ENCODE peak calls at places on chromosomes 2 and 18, in nine cellular contexts. One of them, this sample, is unnamed.
A peak's percentile ranks its signal among the peaks of the same experiment; 100 is the strongest.

GRCh38 chr2:176652300-176653182 is 383.3 kb downstream of the MTX2 start:
- DNase-seq in ovary: no peak
- DNase-seq in right lobe of liver: no peak
- DNase-seq in lung: no peak
- DNase-seq in OCI-LY7: peak; percentile 79
- DNase-seq in cardiac muscle cell: peak; percentile 58
- DNase-seq in A549: peak; percentile 25
- DNase-seq in mesendoderm: peak; percentile 50
- DNase-seq in upper lobe of left lung: no peak
- DNase-seq in this sample: no peak

GRCh38 chr18:79718126-79718525 is 38.5 kb downstream of the CTDP1 start:
- DNase-seq in lung: no peak
- DNase-seq in ovary: no peak
- DNase-seq in upper lobe of left lung: peak; percentile 59
- DNase-seq in mesendoderm: no peak
- DNase-seq in A549: no peak
- DNase-seq in OCI-LY7: no peak
- DNase-seq in right lobe of liver: no peak
- DNase-seq in cardiac muscle cell: no peak
- DNase-seq in this sample: no peak

GRCh38 chr2:207330912-207331311 is 165.2 kb upstream of the KLF7 start:
- DNase-seq in A549: peak; percentile 25
- DNase-seq in upper lobe of left lung: no peak
- DNase-seq in cardiac muscle cell: peak; percentile 96
- DNase-seq in right lobe of liver: no peak
- DNase-seq in mesendoderm: no peak
- DNase-seq in OCI-LY7: no peak
- DNase-seq in ovary: no peak
- DNase-seq in lung: peak; percentile 69
- DNase-seq in this sample: no peak

GRCh38 chr18:77061946-77062517 is 70.6 kb downstream of the MBP start:
- DNase-seq in lung: no peak
- DNase-seq in OCI-LY7: peak; percentile 54
- DNase-seq in cardiac muscle cell: no peak
- DNase-seq in right lobe of liver: no peak
- DNase-seq in mesendoderm: peak; percentile 68
- DNase-seq in A549: no peak
- DNase-seq in upper lobe of left lung: no peak
- DNase-seq in ovary: no peak
- DNase-seq in this sample: no peak

GRCh38 chr18:48354746-48355260 is 54.4 kb downstream of the ZBTB7C start:
- DNase-seq in mesendoderm: no peak
- DNase-seq in right lobe of liver: no peak
- DNase-seq in lung: no peak
- DNase-seq in OCI-LY7: no peak
- DNase-seq in ovary: no peak
- DNase-seq in cardiac muscle cell: no peak
- DNase-seq in A549: no peak
- DNase-seq in upper lobe of left lung: no peak
- DNase-seq in this sample: no peak

GRCh38 chr18:32899819-32900218 is 127.0 kb upstream of the KLHL14 start:
- DNase-seq in lung: no peak
- DNase-seq in A549: no peak
- DNase-seq in ovary: no peak
- DNase-seq in OCI-LY7: peak; percentile 20
- DNase-seq in right lobe of liver: no peak
- DNase-seq in upper lobe of left lung: no peak
- DNase-seq in cardiac muscle cell: no peak
- DNase-seq in mesendoderm: no peak
- DNase-seq in this sample: no peak

GRCh38 chr2:102520009-102520408 is 47.0 kb downstream of the SLC9A4 start:
- DNase-seq in cardiac muscle cell: peak; percentile 43
- DNase-seq in lung: peak; percentile 31
- DNase-seq in mesendoderm: peak; percentile 58
- DNase-seq in OCI-LY7: peak; percentile 8
- DNase-seq in A549: peak; percentile 14
- DNase-seq in upper lobe of left lung: no peak
- DNase-seq in right lobe of liver: no peak
- DNase-seq in ovary: no peak
- DNase-seq in this sample: no peak

GRCh38 chr2:194203898-194204297 is 1453.1 kb upstream of the SLC39A10 start:
- DNase-seq in OCI-LY7: no peak
- DNase-seq in upper lobe of left lung: no peak
- DNase-seq in A549: no peak
- DNase-seq in cardiac muscle cell: no peak
- DNase-seq in mesendoderm: no peak
- DNase-seq in right lobe of liver: no peak
- DNase-seq in ovary: no peak
- DNase-seq in lung: no peak
- DNase-seq in this sample: no peak

GRCh38 chr2:25617948-25618646 is 55.3 kb downstream of the DTNB start:
- DNase-seq in mesendoderm: no peak
- DNase-seq in upper lobe of left lung: no peak
- DNase-seq in right lobe of liver: no peak
- DNase-seq in cardiac muscle cell: peak; percentile 83
- DNase-seq in lung: no peak
- DNase-seq in ovary: no peak
- DNase-seq in OCI-LY7: no peak
- DNase-seq in A549: no peak
- DNase-seq in this sample: no peak

GRCh38 chr2:178306351-178307073 is 112.2 kb downstream of the OSBPL6 start:
- DNase-seq in right lobe of liver: peak; percentile 43
- DNase-seq in A549: peak; percentile 10
- DNase-seq in ovary: no peak
- DNase-seq in OCI-LY7: peak; percentile 33
- DNase-seq in mesendoderm: peak; percentile 79
- DNase-seq in upper lobe of left lung: no peak
- DNase-seq in lung: peak; percentile 61
- DNase-seq in cardiac muscle cell: peak; percentile 62
- DNase-seq in this sample: peak; percentile 58

GRCh38 chr18:34028341-34028740 is 196.4 kb downstream of the NOL4 start:
- DNase-seq in upper lobe of left lung: no peak
- DNase-seq in mesendoderm: no peak
- DNase-seq in right lobe of liver: peak; percentile 50
- DNase-seq in OCI-LY7: no peak
- DNase-seq in ovary: no peak
- DNase-seq in A549: no peak
- DNase-seq in cardiac muscle cell: no peak
- DNase-seq in lung: no peak
- DNase-seq in this sample: no peak

GRCh38 chr2:65402780-65403528 is 29.4 kb downstream of the SPRED2 start:
- DNase-seq in cardiac muscle cell: peak; percentile 64
- DNase-seq in right lobe of liver: no peak
- DNase-seq in ovary: no peak
- DNase-seq in OCI-LY7: no peak
- DNase-seq in A549: no peak
- DNase-seq in lung: no peak
- DNase-seq in mesendoderm: no peak
- DNase-seq in upper lobe of left lung: no peak
- DNase-seq in this sample: no peak
- H3K27ac ChIP-seq in cardiac muscle cell: no peak overlapping the region
- H3K27ac ChIP-seq in right lobe of liver: peak overlapping the region; percentile 41
- H3K27ac ChIP-seq in ovary: no peak overlapping the region
- H3K27ac ChIP-seq in OCI-LY7: no peak overlapping the region
- H3K27ac ChIP-seq in A549: no peak overlapping the region
- H3K27ac ChIP-seq in lung: no peak overlapping the region
- H3K27ac ChIP-seq in mesendoderm: no peak overlapping the region
- H3K27ac ChIP-seq in upper lobe of left lung: no peak overlapping the region
- H3K27ac ChIP-seq in this sample: no peak overlapping the region

GRCh38 chr18:11147371-11147860 is 2.0 kb downstream of the PIEZO2 start:
- DNase-seq in OCI-LY7: no peak
- DNase-seq in A549: no peak
- DNase-seq in ovary: no peak
- DNase-seq in mesendoderm: peak; percentile 46
- DNase-seq in cardiac muscle cell: peak; percentile 51
- DNase-seq in upper lobe of left lung: peak; percentile 18
- DNase-seq in lung: no peak
- DNase-seq in right lobe of liver: no peak
- DNase-seq in this sample: no peak

GRCh38 chr18:11146947-11147345 is 2.4 kb downstream of the PIEZO2 start:
- DNase-seq in right lobe of liver: no peak
- DNase-seq in lung: no peak
- DNase-seq in OCI-LY7: no peak
- DNase-seq in upper lobe of left lung: peak; percentile 29
- DNase-seq in mesendoderm: peak; percentile 13
- DNase-seq in cardiac muscle cell: no peak
- DNase-seq in ovary: no peak
- DNase-seq in A549: no peak
- DNase-seq in this sample: no peak

GRCh38 chr18:11147962-11148654 is 1.3 kb downstream of the PIEZO2 start:
- DNase-seq in upper lobe of left lung: peak; percentile 56
- DNase-seq in ovary: no peak
- DNase-seq in right lobe of liver: peak; percentile 25
- DNase-seq in mesendoderm: peak; percentile 27
- DNase-seq in OCI-LY7: no peak
- DNase-seq in lung: no peak
- DNase-seq in A549: no peak
- DNase-seq in cardiac muscle cell: peak; percentile 46
- DNase-seq in this sample: no peak

GRCh38 chr18:11145413-11146191 is 3.8 kb downstream of the PIEZO2 start:
- DNase-seq in ovary: no peak
- DNase-seq in right lobe of liver: no peak
- DNase-seq in mesendoderm: no peak
- DNase-seq in OCI-LY7: no peak
- DNase-seq in lung: no peak
- DNase-seq in upper lobe of left lung: no peak
- DNase-seq in cardiac muscle cell: no peak
- DNase-seq in A549: no peak
- DNase-seq in this sample: no peak

GRCh38 chr18:11146238-11146946 is 3.0 kb downstream of the PIEZO2 start:
- DNase-seq in OCI-LY7: no peak
- DNase-seq in cardiac muscle cell: no peak
- DNase-seq in upper lobe of left lung: peak; percentile 63
- DNase-seq in ovary: no peak
- DNase-seq in lung: no peak
- DNase-seq in A549: no peak
- DNase-seq in right lobe of liver: peak; percentile 79
- DNase-seq in mesendoderm: peak; percentile 29
- DNase-seq in this sample: no peak
- H3K4me3 ChIP-seq in OCI-LY7: no peak overlapping the region
- H3K4me3 ChIP-seq in cardiac muscle cell: no peak overlapping the region
- H3K4me3 ChIP-seq in upper lobe of left lung: no peak overlapping the region
- H3K4me3 ChIP-seq in ovary: no peak overlapping the region
- H3K4me3 ChIP-seq in lung: no peak overlapping the region
- H3K4me3 ChIP-seq in A549: no peak overlapping the region
- H3K4me3 ChIP-seq in right lobe of liver: peak overlapping the region; percentile 21
- H3K4me3 ChIP-seq in mesendoderm: no peak overlapping the region
- H3K4me3 ChIP-seq in this sample: no peak overlapping the region

DNA sequence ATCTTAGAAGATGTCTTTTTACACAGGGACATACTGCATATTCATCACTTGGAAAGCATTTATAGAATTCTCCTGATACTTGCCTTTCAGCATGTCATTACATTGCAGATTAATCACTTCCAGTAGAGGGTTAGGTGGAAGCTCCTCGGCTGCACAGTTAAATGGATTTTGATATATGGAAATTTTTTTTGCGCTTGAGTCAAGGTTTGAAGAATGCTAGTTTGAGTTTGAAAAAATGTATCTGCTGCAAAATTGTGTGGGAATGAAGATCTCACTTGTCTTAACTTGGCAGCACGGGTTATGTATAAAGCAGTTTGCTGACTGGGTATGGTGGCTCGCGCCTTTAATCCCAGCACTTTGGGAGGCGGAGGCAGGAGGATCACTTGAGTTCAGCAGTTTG is 13.7 kb downstream of the PPP1CB start:
- DNase-seq in cardiac muscle cell: no peak
- DNase-seq in ovary: no peak
- DNase-seq in A549: no peak
- DNase-seq in lung: no peak
- DNase-seq in OCI-LY7: no peak
- DNase-seq in mesendoderm: no peak
- DNase-seq in right lobe of liver: no peak
- DNase-seq in upper lobe of left lung: no peak
- DNase-seq in this sample: no peak
- H3K4me1 ChIP-seq in cardiac muscle cell: peaks cover 7% of the 10 kb centered on the region
- H3K4me1 ChIP-seq in ovary: peaks cover 13% of the 10 kb centered on the region
- H3K4me1 ChIP-seq in A549: peaks cover 8% of the 10 kb centered on the region
- H3K4me1 ChIP-seq in lung: peaks cover 3% of the 10 kb centered on the region
- H3K4me1 ChIP-seq in OCI-LY7: peaks cover 9% of the 10 kb centered on the region
- H3K4me1 ChIP-seq in mesendoderm: no peaks in the 10 kb centered on the region
- H3K4me1 ChIP-seq in right lobe of liver: no peaks in the 10 kb centered on the region
- H3K4me1 ChIP-seq in upper lobe of left lung: peaks cover 40% of the 10 kb centered on the region
- H3K4me1 ChIP-seq in this sample: peaks cover 14% of the 10 kb centered on the region

GRCh38 chr2:120261387-120262006 is 8.8 kb downstream of the RALB start:
- DNase-seq in mesendoderm: no peak
- DNase-seq in ovary: no peak
- DNase-seq in right lobe of liver: no peak
- DNase-seq in upper lobe of left lung: no peak
- DNase-seq in lung: no peak
- DNase-seq in cardiac muscle cell: no peak
- DNase-seq in OCI-LY7: no peak
- DNase-seq in A549: no peak
- DNase-seq in this sample: no peak

GRCh38 chr2:120260736-120261135 is 8.1 kb downstream of the RALB start:
- DNase-seq in cardiac muscle cell: no peak
- DNase-seq in right lobe of liver: no peak
- DNase-seq in OCI-LY7: no peak
- DNase-seq in ovary: no peak
- DNase-seq in upper lobe of left lung: no peak
- DNase-seq in A549: no peak
- DNase-seq in lung: no peak
- DNase-seq in mesendoderm: no peak
- DNase-seq in this sample: no peak

GRCh38 chr2:120262150-120262549 is 9.5 kb downstream of the RALB start:
- DNase-seq in mesendoderm: no peak
- DNase-seq in right lobe of liver: no peak
- DNase-seq in cardiac muscle cell: no peak
- DNase-seq in A549: no peak
- DNase-seq in ovary: no peak
- DNase-seq in upper lobe of left lung: no peak
- DNase-seq in OCI-LY7: no peak
- DNase-seq in lung: no peak
- DNase-seq in this sample: no peak

GRCh38 chr2:120264995-120265394 is 12.3 kb downstream of the RALB start:
- DNase-seq in right lobe of liver: no peak
- DNase-seq in ovary: no peak
- DNase-seq in mesendoderm: no peak
- DNase-seq in A549: no peak
- DNase-seq in cardiac muscle cell: no peak
- DNase-seq in OCI-LY7: no peak
- DNase-seq in lung: no peak
- DNase-seq in upper lobe of left lung: no peak
- DNase-seq in this sample: no peak

DNA sequence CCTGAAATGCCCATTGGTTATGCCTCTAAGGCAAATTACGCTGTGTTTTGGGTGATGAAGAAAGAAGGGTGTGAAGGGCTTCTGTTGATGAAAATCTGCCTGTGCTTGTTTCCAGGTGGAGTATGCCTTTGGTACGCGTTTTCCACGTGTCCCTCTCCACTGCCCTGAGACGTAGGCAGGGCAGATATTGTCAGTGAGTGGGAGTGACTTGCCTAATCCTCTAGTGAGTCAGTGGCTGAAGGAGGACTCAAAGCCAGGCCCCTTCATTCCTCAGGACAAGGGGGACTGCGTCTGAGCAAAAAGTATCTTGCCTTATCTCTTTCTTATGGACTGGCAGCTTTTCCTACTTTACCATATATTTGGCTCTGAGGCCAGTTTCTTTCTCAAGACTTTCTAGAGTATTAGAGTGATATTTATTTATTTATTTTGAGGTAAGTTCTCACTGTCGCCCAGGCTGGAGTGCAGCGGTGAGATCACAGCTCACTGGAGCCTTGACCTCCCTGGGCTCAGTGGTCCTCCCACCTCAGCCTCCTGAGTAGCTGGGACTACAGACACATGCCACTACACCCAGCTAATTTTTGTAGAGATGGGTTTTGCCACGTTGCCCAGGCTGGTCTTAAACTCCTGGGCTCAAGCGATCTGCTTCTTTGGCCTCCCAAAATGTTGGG is 10.2 kb downstream of the RALB start:
- DNase-seq in ovary: no peak
- DNase-seq in cardiac muscle cell: peak; percentile 80
- DNase-seq in right lobe of liver: no peak
- DNase-seq in A549: no peak
- DNase-seq in OCI-LY7: no peak
- DNase-seq in lung: no peak
- DNase-seq in upper lobe of left lung: no peak
- DNase-seq in mesendoderm: no peak
- DNase-seq in this sample: no peak
- H3K27ac ChIP-seq in ovary: no peak overlapping the region
- H3K27ac ChIP-seq in cardiac muscle cell: no peak overlapping the region
- H3K27ac ChIP-seq in right lobe of liver: no peak overlapping the region
- H3K27ac ChIP-seq in A549: no peak overlapping the region
- H3K27ac ChIP-seq in OCI-LY7: no peak overlapping the region
- H3K27ac ChIP-seq in lung: peak overlapping the region; percentile 7
- H3K27ac ChIP-seq in upper lobe of left lung: peak overlapping the region; percentile 40
- H3K27ac ChIP-seq in mesendoderm: no peak overlapping the region
- H3K27ac ChIP-seq in this sample: no peak overlapping the region